ENCODE peak calls at places on chromosomes 16 and 17, in nine cellular contexts. One of them, this sample, is unnamed. For H3K4me1, the result is how much of the 10 kb centered on the place peaks cover.

GRCh38 chr17:78762007-78762406 is 20.1 kb downstream of the CYTH1 start:
- DNase-seq in neural progenitor cell: no peak
- DNase-seq in IMR-90: peak
- DNase-seq in Karpas-422: no peak
- DNase-seq in K562: no peak
- DNase-seq in fibroblast of lung: no peak
- DNase-seq in GM23248: peak
- DNase-seq in SK-N-SH: no peak
- DNase-seq in mammary epithelial cell: no peak
- DNase-seq in this sample: peak

GRCh38 chr17:10177921-10178788 is 20.3 kb downstream of the GAS7 start:
- DNase-seq in neural progenitor cell: peak
- DNase-seq in IMR-90: peak
- DNase-seq in Karpas-422: peak
- DNase-seq in K562: no peak
- DNase-seq in fibroblast of lung: no peak
- DNase-seq in GM23248: peak
- DNase-seq in SK-N-SH: no peak
- DNase-seq in mammary epithelial cell: no peak
- DNase-seq in this sample: peak

GRCh38 chr16:27820646-27821345 is 242.7 kb downstream of the GSG1L start:
- DNase-seq in neural progenitor cell: no peak
- DNase-seq in IMR-90: no peak
- DNase-seq in Karpas-422: no peak
- DNase-seq in K562: no peak
- DNase-seq in fibroblast of lung: no peak
- DNase-seq in GM23248: no peak
- DNase-seq in SK-N-SH: no peak
- DNase-seq in mammary epithelial cell: no peak
- DNase-seq in this sample: peak

GRCh38 chr16:88359008-88359407 is 23.8 kb upstream of the ZNF469 start:
- DNase-seq in neural progenitor cell: no peak
- DNase-seq in IMR-90: no peak
- DNase-seq in Karpas-422: no peak
- DNase-seq in K562: no peak
- DNase-seq in fibroblast of lung: no peak
- DNase-seq in GM23248: no peak
- DNase-seq in SK-N-SH: peak
- DNase-seq in mammary epithelial cell: no peak
- DNase-seq in this sample: peak

GRCh38 chr16:87068316-87068715 is 248.9 kb downstream of the C16orf95 start:
- DNase-seq in neural progenitor cell: peak
- DNase-seq in IMR-90: no peak
- DNase-seq in Karpas-422: no peak
- DNase-seq in K562: no peak
- DNase-seq in fibroblast of lung: no peak
- DNase-seq in GM23248: no peak
- DNase-seq in SK-N-SH: no peak
- DNase-seq in mammary epithelial cell: no peak
- DNase-seq in this sample: no peak

GRCh38 chr17:37089998-37090397 is 141.2 kb downstream of the AATF start:
- DNase-seq in neural progenitor cell: no peak
- DNase-seq in IMR-90: no peak
- DNase-seq in Karpas-422: no peak
- DNase-seq in K562: no peak
- DNase-seq in fibroblast of lung: no peak
- DNase-seq in GM23248: no peak
- DNase-seq in SK-N-SH: no peak
- DNase-seq in mammary epithelial cell: no peak
- DNase-seq in this sample: peak

GRCh38 chr17:28720247-28720996 is 637 bp downstream of the RPL23A start:
- DNase-seq in neural progenitor cell: no peak
- DNase-seq in IMR-90: no peak
- DNase-seq in Karpas-422: peak
- DNase-seq in K562: peak
- DNase-seq in fibroblast of lung: no peak
- DNase-seq in GM23248: peak
- DNase-seq in SK-N-SH: no peak
- DNase-seq in mammary epithelial cell: no peak
- DNase-seq in this sample: peak

GRCh38 chr16:10609410-10609774 is 29.0 kb upstream of the EMP2 start:
- DNase-seq in neural progenitor cell: no peak
- DNase-seq in IMR-90: peak
- DNase-seq in Karpas-422: no peak
- DNase-seq in K562: no peak
- DNase-seq in fibroblast of lung: peak
- DNase-seq in GM23248: peak
- DNase-seq in SK-N-SH: no peak
- DNase-seq in mammary epithelial cell: no peak
- DNase-seq in this sample: peak

GRCh38 chr17:66355510-66355909 is 53.1 kb downstream of the PRKCA start:
- DNase-seq in neural progenitor cell: no peak
- DNase-seq in IMR-90: peak
- DNase-seq in Karpas-422: no peak
- DNase-seq in K562: no peak
- DNase-seq in fibroblast of lung: no peak
- DNase-seq in GM23248: peak
- DNase-seq in SK-N-SH: no peak
- DNase-seq in mammary epithelial cell: no peak
- DNase-seq in this sample: no peak

GRCh38 chr16:48231675-48232214 is 12.4 kb upstream of the LONP2 start:
- DNase-seq in neural progenitor cell: peak
- DNase-seq in IMR-90: peak
- DNase-seq in Karpas-422: peak
- DNase-seq in K562: peak
- DNase-seq in fibroblast of lung: peak
- DNase-seq in GM23248: peak
- DNase-seq in SK-N-SH: peak
- DNase-seq in mammary epithelial cell: peak
- DNase-seq in this sample: no peak

GRCh38 chr17:30832438-30832790 is 648 bp downstream of the ATAD5 start:
- DNase-seq in neural progenitor cell: peak
- DNase-seq in IMR-90: no peak
- DNase-seq in Karpas-422: no peak
- DNase-seq in K562: peak
- DNase-seq in fibroblast of lung: no peak
- DNase-seq in GM23248: peak
- DNase-seq in SK-N-SH: no peak
- DNase-seq in mammary epithelial cell: no peak
- DNase-seq in this sample: no peak

GRCh38 chr17:8862213-8863056 is 5.0 kb downstream of the PIK3R6 start:
- DNase-seq in neural progenitor cell: no peak
- DNase-seq in IMR-90: no peak
- DNase-seq in Karpas-422: no peak
- DNase-seq in K562: no peak
- DNase-seq in fibroblast of lung: no peak
- DNase-seq in GM23248: peak
- DNase-seq in SK-N-SH: no peak
- DNase-seq in mammary epithelial cell: peak
- DNase-seq in this sample: peak

GRCh38 chr16:80614908-80615696 is 74.3 kb downstream of the DYNLRB2 start:
- DNase-seq in neural progenitor cell: no peak
- DNase-seq in IMR-90: peak
- DNase-seq in Karpas-422: no peak
- DNase-seq in K562: no peak
- DNase-seq in fibroblast of lung: peak
- DNase-seq in GM23248: peak
- DNase-seq in SK-N-SH: no peak
- DNase-seq in mammary epithelial cell: peak
- DNase-seq in this sample: peak

GRCh38 chr17:74972107-74972972 is at the start of gene HID1:
- DNase-seq in neural progenitor cell: peak
- DNase-seq in IMR-90: no peak
- DNase-seq in Karpas-422: peak
- DNase-seq in K562: peak
- DNase-seq in fibroblast of lung: no peak
- DNase-seq in GM23248: peak
- DNase-seq in SK-N-SH: peak
- DNase-seq in mammary epithelial cell: no peak
- DNase-seq in this sample: peak

GRCh38 chr17:75011788-75012319 is 616 bp upstream of the MRPL58 start:
- DNase-seq in neural progenitor cell: peak
- DNase-seq in IMR-90: peak
- DNase-seq in Karpas-422: no peak
- DNase-seq in K562: no peak
- DNase-seq in fibroblast of lung: peak
- DNase-seq in GM23248: peak
- DNase-seq in SK-N-SH: peak
- DNase-seq in mammary epithelial cell: no peak
- DNase-seq in this sample: peak

GRCh38 chr16:78768226-78768625 is 668.8 kb downstream of the WWOX start:
- DNase-seq in neural progenitor cell: no peak
- DNase-seq in IMR-90: no peak
- DNase-seq in Karpas-422: no peak
- DNase-seq in K562: no peak
- DNase-seq in fibroblast of lung: no peak
- DNase-seq in GM23248: no peak
- DNase-seq in SK-N-SH: no peak
- DNase-seq in mammary epithelial cell: no peak
- DNase-seq in this sample: no peak

GRCh38 chr16:19095699-19096098 is 18.1 kb upstream of the ITPRIPL2 start:
- DNase-seq in neural progenitor cell: no peak
- DNase-seq in IMR-90: no peak
- DNase-seq in Karpas-422: peak
- DNase-seq in K562: no peak
- DNase-seq in fibroblast of lung: no peak
- DNase-seq in GM23248: no peak
- DNase-seq in SK-N-SH: no peak
- DNase-seq in mammary epithelial cell: peak
- DNase-seq in this sample: no peak

GRCh38 chr16:30095166-30096078 is 591 bp downstream of the YPEL3 start:
- DNase-seq in neural progenitor cell: peak
- DNase-seq in IMR-90: no peak
- DNase-seq in Karpas-422: peak
- DNase-seq in K562: no peak
- DNase-seq in fibroblast of lung: no peak
- DNase-seq in GM23248: peak
- DNase-seq in SK-N-SH: no peak
- DNase-seq in mammary epithelial cell: no peak
- DNase-seq in this sample: peak

GRCh38 chr17:64223283-64223682 is 39.8 kb downstream of the TEX2 start:
- DNase-seq in neural progenitor cell: no peak
- DNase-seq in IMR-90: no peak
- DNase-seq in Karpas-422: no peak
- DNase-seq in K562: no peak
- DNase-seq in fibroblast of lung: no peak
- DNase-seq in GM23248: no peak
- DNase-seq in SK-N-SH: no peak
- DNase-seq in mammary epithelial cell: no peak
- DNase-seq in this sample: no peak

GRCh38 chr17:32350662-32351418 is 883 bp downstream of the ZNF207 start:
- DNase-seq in neural progenitor cell: peak
- DNase-seq in IMR-90: peak
- DNase-seq in Karpas-422: peak
- DNase-seq in K562: peak
- DNase-seq in fibroblast of lung: peak
- DNase-seq in GM23248: peak
- DNase-seq in SK-N-SH: peak
- DNase-seq in mammary epithelial cell: peak
- DNase-seq in this sample: no peak
- H3K4me1 ChIP-seq in neural progenitor cell: under half
- H3K4me1 ChIP-seq in IMR-90: under half
- H3K4me1 ChIP-seq in Karpas-422: under half
- H3K4me1 ChIP-seq in K562: under half
- H3K4me1 ChIP-seq in fibroblast of lung: under half
- H3K4me1 ChIP-seq in GM23248: under half
- H3K4me1 ChIP-seq in SK-N-SH: under half
- H3K4me1 ChIP-seq in mammary epithelial cell: under half
- H3K4me1 ChIP-seq in this sample: under half

GRCh38 chr16:82650804-82651203 is 24.0 kb downstream of the CDH13 start:
- DNase-seq in neural progenitor cell: no peak
- DNase-seq in IMR-90: no peak
- DNase-seq in Karpas-422: no peak
- DNase-seq in K562: no peak
- DNase-seq in fibroblast of lung: no peak
- DNase-seq in GM23248: no peak
- DNase-seq in SK-N-SH: no peak
- DNase-seq in mammary epithelial cell: no peak
- DNase-seq in this sample: no peak
- H3K27ac ChIP-seq in neural progenitor cell: no peak
- H3K27ac ChIP-seq in IMR-90: no peak
- H3K27ac ChIP-seq in Karpas-422: no peak
- H3K27ac ChIP-seq in K562: no peak
- H3K27ac ChIP-seq in fibroblast of lung: no peak
- H3K27ac ChIP-seq in GM23248: no peak
- H3K27ac ChIP-seq in SK-N-SH: no peak
- H3K27ac ChIP-seq in mammary epithelial cell: no peak
- H3K27ac ChIP-seq in this sample: no peak

DNA sequence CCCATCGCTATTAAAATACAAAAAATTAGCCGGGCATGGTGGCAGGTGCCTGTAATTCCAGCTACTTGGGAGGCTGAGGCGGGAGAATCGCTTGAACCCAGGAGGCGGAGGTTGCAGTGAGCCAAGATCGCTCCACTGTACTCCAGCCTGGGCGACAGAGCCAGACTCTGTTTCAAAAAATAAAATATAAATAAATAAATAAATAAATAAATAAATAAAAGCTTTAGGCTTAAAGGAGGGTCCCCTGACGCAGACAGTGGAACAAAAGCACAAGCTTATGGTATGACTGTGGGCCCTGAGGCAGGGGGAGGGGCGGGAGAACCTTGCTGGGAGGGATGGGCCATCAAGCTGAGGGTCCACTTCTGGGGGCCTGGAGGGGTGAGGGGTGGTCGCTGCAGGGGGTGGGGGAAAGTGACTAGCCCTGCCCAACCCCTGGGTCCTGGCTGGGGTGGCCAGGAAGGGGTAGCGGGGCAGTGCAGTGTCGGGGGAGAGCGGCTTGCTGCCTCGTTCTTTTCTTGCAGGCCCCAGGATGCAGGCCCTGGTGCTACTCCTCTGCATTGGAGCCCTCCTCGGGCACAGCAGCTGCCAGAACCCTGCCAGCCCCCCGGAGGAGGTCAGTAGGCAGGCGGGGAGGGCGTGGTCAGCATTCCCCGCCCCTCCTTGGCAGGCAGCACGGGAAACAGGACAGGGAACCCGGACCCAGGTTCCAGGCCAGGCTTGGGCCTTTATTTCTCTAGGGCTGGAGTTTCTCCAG is 4.7 kb downstream of the SERPINF1 start:
- DNase-seq in neural progenitor cell: no peak
- DNase-seq in IMR-90: no peak
- DNase-seq in Karpas-422: no peak
- DNase-seq in K562: no peak
- DNase-seq in fibroblast of lung: no peak
- DNase-seq in GM23248: no peak
- DNase-seq in SK-N-SH: peak
- DNase-seq in mammary epithelial cell: no peak
- DNase-seq in this sample: peak
- H2AFZ ChIP-seq in neural progenitor cell: no peak
- H2AFZ ChIP-seq in IMR-90: no peak
- H2AFZ ChIP-seq in Karpas-422: no peak
- H2AFZ ChIP-seq in K562: no peak
- H2AFZ ChIP-seq in fibroblast of lung: no peak
- H2AFZ ChIP-seq in GM23248: no peak
- H2AFZ ChIP-seq in SK-N-SH: no peak
- H2AFZ ChIP-seq in mammary epithelial cell: no peak
- H2AFZ ChIP-seq in this sample: no peak

DNA sequence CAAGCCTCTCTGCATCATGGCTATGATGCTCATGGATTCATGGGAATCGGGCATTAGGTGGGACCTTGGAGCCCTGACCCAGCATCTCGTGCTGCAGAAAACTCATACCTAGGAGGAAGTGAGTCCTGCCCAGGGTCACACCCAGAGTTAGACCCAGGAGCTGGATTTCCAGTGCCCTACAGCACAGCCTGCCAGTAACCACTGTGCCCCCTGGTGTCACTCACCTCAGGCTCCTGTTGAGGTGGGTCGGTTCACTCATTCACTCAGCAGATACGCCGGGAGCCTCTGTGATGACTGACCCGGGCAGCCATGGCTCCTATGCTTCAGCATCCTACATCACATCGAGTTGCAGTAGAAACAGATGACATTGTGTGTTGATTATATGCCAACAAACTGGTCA is 143.4 kb downstream of the MSI2 start:
- DNase-seq in neural progenitor cell: no peak
- DNase-seq in IMR-90: no peak
- DNase-seq in Karpas-422: peak
- DNase-seq in K562: no peak
- DNase-seq in fibroblast of lung: no peak
- DNase-seq in GM23248: no peak
- DNase-seq in SK-N-SH: no peak
- DNase-seq in mammary epithelial cell: no peak
- DNase-seq in this sample: no peak
- H3K4me1 ChIP-seq in neural progenitor cell: half or more
- H3K4me1 ChIP-seq in IMR-90: under half
- H3K4me1 ChIP-seq in Karpas-422: half or more
- H3K4me1 ChIP-seq in K562: under half
- H3K4me1 ChIP-seq in fibroblast of lung: under half
- H3K4me1 ChIP-seq in GM23248: under half
- H3K4me1 ChIP-seq in SK-N-SH: half or more
- H3K4me1 ChIP-seq in mammary epithelial cell: under half
- H3K4me1 ChIP-seq in this sample: under half

This sample was measured in osteoblast.